ENCODE peak calls at places on chromosomes 4 and X, in eight cellular contexts. One of them, this sample, is unnamed.

GRCh38 chr4:122666527-122667245 is 45.8 kb upstream of the IL21 start:
- DNase-seq in AG20443: peak; percentile 67
- DNase-seq in fibroblast of pulmonary artery: peak; percentile 93
- DNase-seq in stimulated activated CD8-positive, alpha-beta memory T cell treated with anti-CD3 and anti-CD28 coated beads, Interleukin-7, amount 100 ng/mL, for 1 hour: no peak
- DNase-seq in substantia nigra: no peak
- DNase-seq in AG08395: peak; percentile 79
- DNase-seq in anterior cingulate cortex: no peak
- DNase-seq in T-helper 2 cell: no peak
- DNase-seq in this sample: no peak

GRCh38 chr4:165112258-165113156 is at the start of gene TMEM192:
- DNase-seq in T-helper 2 cell: peak; percentile 87
- DNase-seq in AG20443: peak; percentile 98
- DNase-seq in fibroblast of pulmonary artery: peak; percentile 93
- DNase-seq in anterior cingulate cortex: peak; percentile 94
- DNase-seq in stimulated activated CD8-positive, alpha-beta memory T cell treated with anti-CD3 and anti-CD28 coated beads, Interleukin-7, amount 100 ng/mL, for 1 hour: peak; percentile 89
- DNase-seq in substantia nigra: peak; percentile 92
- DNase-seq in AG08395: peak; percentile 96
- DNase-seq in this sample: peak; percentile 68

GRCh38 chr4:68369474-68369805 is 19.6 kb upstream of the YTHDC1 start:
- DNase-seq in anterior cingulate cortex: no peak
- DNase-seq in substantia nigra: no peak
- DNase-seq in stimulated activated CD8-positive, alpha-beta memory T cell treated with anti-CD3 and anti-CD28 coated beads, Interleukin-7, amount 100 ng/mL, for 1 hour: no peak
- DNase-seq in T-helper 2 cell: no peak
- DNase-seq in AG20443: peak; percentile 27
- DNase-seq in AG08395: peak; percentile 32
- DNase-seq in fibroblast of pulmonary artery: no peak
- DNase-seq in this sample: no peak

GRCh38 chrX:49184294-49185061 is 1.7 kb downstream of the PRICKLE3 start:
- DNase-seq in fibroblast of pulmonary artery: peak; percentile 91
- DNase-seq in T-helper 2 cell: no peak
- DNase-seq in stimulated activated CD8-positive, alpha-beta memory T cell treated with anti-CD3 and anti-CD28 coated beads, Interleukin-7, amount 100 ng/mL, for 1 hour: no peak
- DNase-seq in substantia nigra: peak; percentile 4
- DNase-seq in anterior cingulate cortex: no peak
- DNase-seq in AG08395: peak; percentile 88
- DNase-seq in AG20443: peak; percentile 82
- DNase-seq in this sample: peak; percentile 69

GRCh38 chrX:44596277-44596676 is 53.6 kb upstream of the FUNDC1 start:
- DNase-seq in fibroblast of pulmonary artery: no peak
- DNase-seq in AG08395: no peak
- DNase-seq in anterior cingulate cortex: no peak
- DNase-seq in stimulated activated CD8-positive, alpha-beta memory T cell treated with anti-CD3 and anti-CD28 coated beads, Interleukin-7, amount 100 ng/mL, for 1 hour: no peak
- DNase-seq in T-helper 2 cell: no peak
- DNase-seq in AG20443: no peak
- DNase-seq in substantia nigra: no peak
- DNase-seq in this sample: no peak

GRCh38 chr4:165506780-165507305 is 128.0 kb downstream of the CPE start:
- DNase-seq in AG08395: no peak
- DNase-seq in AG20443: no peak
- DNase-seq in fibroblast of pulmonary artery: no peak
- DNase-seq in stimulated activated CD8-positive, alpha-beta memory T cell treated with anti-CD3 and anti-CD28 coated beads, Interleukin-7, amount 100 ng/mL, for 1 hour: no peak
- DNase-seq in T-helper 2 cell: no peak
- DNase-seq in substantia nigra: no peak
- DNase-seq in anterior cingulate cortex: no peak
- DNase-seq in this sample: no peak

GRCh38 chrX:17081969-17082368 is 135.5 kb downstream of the REPS2 start:
- DNase-seq in fibroblast of pulmonary artery: no peak
- DNase-seq in anterior cingulate cortex: no peak
- DNase-seq in AG20443: no peak
- DNase-seq in substantia nigra: no peak
- DNase-seq in AG08395: no peak
- DNase-seq in T-helper 2 cell: no peak
- DNase-seq in stimulated activated CD8-positive, alpha-beta memory T cell treated with anti-CD3 and anti-CD28 coated beads, Interleukin-7, amount 100 ng/mL, for 1 hour: no peak
- DNase-seq in this sample: no peak

GRCh38 chr4:127141857-127142256 is 490.9 kb upstream of the INTU start:
- DNase-seq in T-helper 2 cell: no peak
- DNase-seq in AG08395: peak; percentile 82
- DNase-seq in AG20443: peak; percentile 78
- DNase-seq in anterior cingulate cortex: no peak
- DNase-seq in stimulated activated CD8-positive, alpha-beta memory T cell treated with anti-CD3 and anti-CD28 coated beads, Interleukin-7, amount 100 ng/mL, for 1 hour: no peak
- DNase-seq in fibroblast of pulmonary artery: peak; percentile 36
- DNase-seq in substantia nigra: no peak
- DNase-seq in this sample: no peak

GRCh38 chr4:139171878-139172691 is 4.9 kb downstream of the ELF2 start:
- DNase-seq in anterior cingulate cortex: no peak
- DNase-seq in stimulated activated CD8-positive, alpha-beta memory T cell treated with anti-CD3 and anti-CD28 coated beads, Interleukin-7, amount 100 ng/mL, for 1 hour: no peak
- DNase-seq in AG20443: peak; percentile 10
- DNase-seq in fibroblast of pulmonary artery: peak; percentile 60
- DNase-seq in T-helper 2 cell: no peak
- DNase-seq in AG08395: no peak
- DNase-seq in substantia nigra: no peak
- DNase-seq in this sample: no peak

GRCh38 chrX:25015486-25016360 is at the start of gene ARX:
- DNase-seq in stimulated activated CD8-positive, alpha-beta memory T cell treated with anti-CD3 and anti-CD28 coated beads, Interleukin-7, amount 100 ng/mL, for 1 hour: no peak
- DNase-seq in substantia nigra: no peak
- DNase-seq in T-helper 2 cell: no peak
- DNase-seq in fibroblast of pulmonary artery: peak; percentile 55
- DNase-seq in AG20443: peak; percentile 61
- DNase-seq in anterior cingulate cortex: peak; percentile 40
- DNase-seq in AG08395: peak; percentile 52
- DNase-seq in this sample: no peak

GRCh38 chr4:176153124-176153523 is 42.3 kb downstream of the SPATA4 start:
- DNase-seq in stimulated activated CD8-positive, alpha-beta memory T cell treated with anti-CD3 and anti-CD28 coated beads, Interleukin-7, amount 100 ng/mL, for 1 hour: no peak
- DNase-seq in anterior cingulate cortex: no peak
- DNase-seq in substantia nigra: no peak
- DNase-seq in AG08395: no peak
- DNase-seq in T-helper 2 cell: no peak
- DNase-seq in AG20443: no peak
- DNase-seq in fibroblast of pulmonary artery: no peak
- DNase-seq in this sample: no peak

GRCh38 chr4:123804171-123804721 is 407.7 kb downstream of the SPRY1 start:
- DNase-seq in substantia nigra: no peak
- DNase-seq in AG20443: no peak
- DNase-seq in AG08395: no peak
- DNase-seq in anterior cingulate cortex: no peak
- DNase-seq in fibroblast of pulmonary artery: no peak
- DNase-seq in stimulated activated CD8-positive, alpha-beta memory T cell treated with anti-CD3 and anti-CD28 coated beads, Interleukin-7, amount 100 ng/mL, for 1 hour: no peak
- DNase-seq in T-helper 2 cell: no peak
- DNase-seq in this sample: no peak

GRCh38 chr4:76581276-76581675 is 146.2 kb downstream of the SHROOM3 start:
- DNase-seq in substantia nigra: no peak
- DNase-seq in AG08395: no peak
- DNase-seq in anterior cingulate cortex: no peak
- DNase-seq in fibroblast of pulmonary artery: no peak
- DNase-seq in stimulated activated CD8-positive, alpha-beta memory T cell treated with anti-CD3 and anti-CD28 coated beads, Interleukin-7, amount 100 ng/mL, for 1 hour: no peak
- DNase-seq in AG20443: no peak
- DNase-seq in T-helper 2 cell: no peak
- DNase-seq in this sample: no peak

GRCh38 chrX:9807355-9808182 is 21.3 kb downstream of the SHROOM2 start:
- DNase-seq in anterior cingulate cortex: no peak
- DNase-seq in AG20443: no peak
- DNase-seq in fibroblast of pulmonary artery: no peak
- DNase-seq in T-helper 2 cell: no peak
- DNase-seq in substantia nigra: no peak
- DNase-seq in AG08395: no peak
- DNase-seq in stimulated activated CD8-positive, alpha-beta memory T cell treated with anti-CD3 and anti-CD28 coated beads, Interleukin-7, amount 100 ng/mL, for 1 hour: no peak
- DNase-seq in this sample: no peak

GRCh38 chr4:2424581-2424980 is 5.8 kb downstream of the CFAP99 start:
- DNase-seq in substantia nigra: no peak
- DNase-seq in stimulated activated CD8-positive, alpha-beta memory T cell treated with anti-CD3 and anti-CD28 coated beads, Interleukin-7, amount 100 ng/mL, for 1 hour: no peak
- DNase-seq in anterior cingulate cortex: no peak
- DNase-seq in T-helper 2 cell: no peak
- DNase-seq in fibroblast of pulmonary artery: peak; percentile 31
- DNase-seq in AG08395: no peak
- DNase-seq in AG20443: peak; percentile 53
- DNase-seq in this sample: no peak